ENCODE peak calls at places on chromosomes 11 and 22, in five cellular contexts. A is EL, E is mucosa of descending colon, F is choroid plexus epithelial cell, T is fibroblast of villous mesenchyme. D is an unnamed sample.

GRCh38 chr11:72239849-72240460 is 4.0 kb downstream of the PHOX2A start:
- DNase-seq in A (no peak), E (peak; percentile 83), F (peak; percentile 30), T (peak; percentile 36), D (peak; percentile 91)

GRCh38 chr22:41589260-41589600 is 410 bp downstream of the PMM1 start:
- DNase-seq in A (peak; percentile 34), E (no peak), F (peak; percentile 39), T (peak; percentile 23), D (no peak)

GRCh38 chr11:124674168-124674517 is 439 bp downstream of the SPA17 start:
- DNase-seq in A (no peak), E (no peak), F (no peak), T (peak; percentile 3), D (no peak)

GRCh38 chr11:119149371-119150275 is 771 bp downstream of the ABCG4 start:
- DNase-seq in A (no peak), E (no peak), F (no peak), T (no peak), D (peak; percentile 68)

GRCh38 chr11:121328213-121328966 is 35.8 kb downstream of the SC5D start:
- DNase-seq in A (no peak), E (no peak), F (no peak), T (no peak), D (no peak)

GRCh38 chr22:27345681-27346080 is 455.9 kb downstream of the MN1 start:
- DNase-seq in A (no peak), E (no peak), F (no peak), T (no peak), D (no peak)

GRCh38 chr11:110098645-110099044 is 5.5 kb downstream of the ZC3H12C start:
- DNase-seq in A (no peak), E (no peak), F (peak; percentile 57), T (no peak), D (no peak)

GRCh38 chr11:78419327-78419726 is 1.7 kb upstream of the GAB2 start:
- DNase-seq in A (peak; percentile 91), E (no peak), F (peak; percentile 97), T (peak; percentile 99), D (peak; percentile 80)

GRCh38 chr11:131749100-131749499 is 378.7 kb downstream of the NTM start:
- DNase-seq in A (peak; percentile 93), E (no peak), F (peak; percentile 89), T (peak; percentile 46), D (no peak)

GRCh38 chr11:115194798-115195101 is 309.5 kb downstream of the CADM1 start:
- DNase-seq in A (no peak), E (no peak), F (no peak), T (no peak), D (no peak)

GRCh38 chr11:105790841-105791240 is 181.0 kb downstream of the GRIA4 start:
- DNase-seq in A (no peak), E (no peak), F (no peak), T (no peak), D (no peak)

GRCh38 chr22:41469218-41469851 is 418 bp downstream of the ACO2 start:
- DNase-seq in A (no peak), E (no peak), F (peak; percentile 9), T (no peak), D (no peak)

GRCh38 chr22:24905909-24906308 is 40.6 kb downstream of the LHFPL7 start:
- DNase-seq in A (no peak), E (no peak), F (no peak), T (no peak), D (no peak)

GRCh38 chr22:17921871-17922821 is 102.2 kb downstream of the MICAL3 start:
- DNase-seq in A (no peak), E (peak; percentile 52), F (no peak), T (no peak), D (no peak)

GRCh38 chr11:120518356-120518755 is 6.8 kb downstream of the GRIK4 start:
- DNase-seq in A (no peak), E (no peak), F (no peak), T (no peak), D (no peak)

GRCh38 chr11:42205518-42205917 is 746.1 kb upstream of the LRRC4C start:
- DNase-seq in A (no peak), E (no peak), F (no peak), T (no peak), D (no peak)

GRCh38 chr11:118524757-118525465 is 2.4 kb upstream of the TTC36 start:
- DNase-seq in A (no peak), E (no peak), F (no peak), T (no peak), D (no peak)